ENCODE peak calls at places on chromosomes 12 and 14, in six cellular contexts. S is dorsolateral prefrontal cortex; Z is GM23248; Y is Caco-2; K is CD8-positive, alpha-beta T cell; W is cardiac fibroblast. D is an unnamed sample.

GRCh38 chr12:86264451-86265328 is 8.5 kb upstream of the MGAT4C start:
- DNase-seq in S (no peak), Z (no peak), Y (peak), K (no peak), W (no peak), D (no peak)

GRCh38 chr14:62528296-62528695 is 517.0 kb downstream of the KCNH5 start:
- DNase-seq in S (no peak), Z (no peak), Y (no peak), K (no peak), W (no peak), D (no peak)

GRCh38 chr12:24565300-24565699 is 383.6 kb downstream of the BCAT1 start:
- DNase-seq in S (no peak), Z (no peak), Y (no peak), K (no peak), W (no peak), D (no peak)

GRCh38 chr14:104318558-104319488 is 180.4 kb downstream of the KIF26A start:
- DNase-seq in S (no peak), Z (no peak), Y (no peak), K (no peak), W (no peak), D (no peak)

GRCh38 chr14:50926851-50927386 is 17.4 kb downstream of the PYGL start:
- DNase-seq in S (no peak), Z (no peak), Y (no peak), K (no peak), W (no peak), D (peak)

GRCh38 chr12:49357099-49357678 is 10.1 kb upstream of the SPATS2 start:
- DNase-seq in S (no peak), Z (peak), Y (no peak), K (no peak), W (peak), D (peak)

GRCh38 chr12:104699489-104700194 is 242.9 kb downstream of the CHST11 start:
- DNase-seq in S (no peak), Z (peak), Y (no peak), K (no peak), W (peak), D (no peak)

GRCh38 chr14:93984987-93985410 is 8.6 kb upstream of the ASB2 start:
- DNase-seq in S (peak), Z (peak), Y (peak), K (no peak), W (peak), D (no peak)

GRCh38 chr12:39723831-39724230 is 104.2 kb upstream of the ABCD2 start:
- DNase-seq in S (peak), Z (peak), Y (no peak), K (no peak), W (peak), D (no peak)

GRCh38 chr12:113088971-113089756 is 32.6 kb downstream of the DTX1 start:
- DNase-seq in S (no peak), Z (no peak), Y (no peak), K (peak), W (no peak), D (no peak)

GRCh38 chr12:12010277-12011031 is 60.3 kb upstream of the BCL2L14 start:
- DNase-seq in S (peak), Z (peak), Y (no peak), K (peak), W (peak), D (no peak)

GRCh38 chr12:52395761-52396434 is 10.2 kb downstream of the KRT82 start:
- DNase-seq in S (no peak), Z (peak), Y (peak), K (no peak), W (peak), D (no peak)

GRCh38 chr14:85531594-85532391 is 1.8 kb downstream of the FLRT2 start:
- DNase-seq in S (peak), Z (peak), Y (no peak), K (no peak), W (peak), D (peak)

GRCh38 chr12:28811457-28811856 is 337.6 kb upstream of the FAR2 start:
- DNase-seq in S (no peak), Z (no peak), Y (no peak), K (no peak), W (no peak), D (no peak)

GRCh38 chr14:60508707-60509437 is at the start of gene SIX6:
- DNase-seq in S (no peak), Z (peak), Y (no peak), K (no peak), W (peak), D (peak)

GRCh38 chr14:105193916-105194782 is 13.0 kb upstream of the NUDT14 start:
- DNase-seq in S (no peak), Z (peak), Y (no peak), K (peak), W (peak), D (peak)

GRCh38 chr14:95562892-95563685 is 28.2 kb downstream of the GLRX5 start:
- DNase-seq in S (no peak), Z (peak), Y (no peak), K (no peak), W (peak), D (peak)

GRCh38 chr14:65006251-65006721 is 19.6 kb downstream of the FNTB start:
- DNase-seq in S (no peak), Z (no peak), Y (no peak), K (no peak), W (no peak), D (no peak)

GRCh38 chr12:96698965-96699364 is 208.1 kb upstream of the NEDD1 start:
- DNase-seq in S (no peak), Z (no peak), Y (peak), K (no peak), W (no peak), D (no peak)

GRCh38 chr12:175250-175649 is 38.7 kb downstream of the SLC6A12 start:
- DNase-seq in S (no peak), Z (peak), Y (no peak), K (no peak), W (no peak), D (no peak)

GRCh38 chr12:81668475-81668874 is 90.7 kb downstream of the PPFIA2 start:
- DNase-seq in S (peak), Z (peak), Y (no peak), K (no peak), W (peak), D (no peak)

GRCh38 chr14:48954446-48954845 is 631.7 kb downstream of the RPS29 start:
- DNase-seq in S (no peak), Z (no peak), Y (no peak), K (no peak), W (no peak), D (no peak)
- H3K4me3 ChIP-seq in S (no peak), Z (no peak), Y (no peak), K (no peak), W (no peak), D (no peak)

GRCh38 chr12:4744709-4745108 is 24.5 kb downstream of the GALNT8 start:
- DNase-seq in S (no peak), Z (no peak), Y (no peak), K (no peak), W (no peak), D (no peak)
- H3K4me3 ChIP-seq in S (no peak), Z (no peak), Y (no peak), K (no peak), W (no peak), D (no peak)

GRCh38 chr12:109820921-109821381 is 12.2 kb downstream of the TRPV4 start:
- DNase-seq in S (no peak), Z (no peak), Y (peak), K (no peak), W (no peak), D (no peak)
- H3K4me3 ChIP-seq in S (no peak), Z (no peak), Y (no peak), K (no peak), W (no peak), D (no peak)

GRCh38 chr14:92109490-92109889 is 3.1 kb upstream of the ATXN3 start:
- DNase-seq in S (no peak), Z (no peak), Y (no peak), K (no peak), W (no peak), D (no peak)
- H3K4me3 ChIP-seq in S (no peak), Z (no peak), Y (no peak), K (no peak), W (no peak), D (no peak)

GRCh38 chr12:132327351-132328171 is 1.8 kb downstream of the GALNT9 start:
- DNase-seq in S (peak), Z (peak), Y (no peak), K (no peak), W (peak), D (peak)
- H3K4me3 ChIP-seq in S (peak), Z (peak), Y (no peak), K (no peak), W (peak), D (no peak)

DNA sequence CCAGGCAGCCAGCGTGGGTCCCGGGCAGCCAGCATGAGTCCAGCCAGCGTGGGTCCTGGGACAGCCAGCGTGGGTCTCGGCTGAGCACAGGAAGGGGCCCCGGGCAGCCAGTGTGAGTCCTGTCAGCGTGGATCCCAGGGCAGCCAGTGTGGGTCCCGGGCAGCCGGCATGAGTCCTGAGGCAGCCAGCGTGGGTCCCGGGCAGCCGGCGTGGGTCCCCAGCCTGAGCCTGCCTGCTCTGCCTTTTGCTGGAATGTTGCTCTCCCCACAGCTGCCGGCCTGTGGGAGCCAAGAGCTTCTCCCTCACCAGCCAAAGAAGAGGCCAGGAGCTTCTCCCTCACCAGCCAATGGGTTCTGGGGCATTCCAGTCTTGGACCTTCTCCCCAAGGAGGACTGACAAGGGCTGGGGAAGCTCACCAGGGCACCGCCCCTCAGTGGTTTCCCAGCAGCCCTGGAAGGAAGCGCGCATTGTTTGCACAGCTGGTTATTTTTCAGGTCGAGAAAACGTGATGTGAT is 15.0 kb upstream of the RFLNA start:
- DNase-seq in S (no peak), Z (peak), Y (no peak), K (no peak), W (peak), D (peak)
- H3K4me3 ChIP-seq in S (no peak), Z (no peak), Y (no peak), K (no peak), W (no peak), D (no peak)

GRCh38 chr14:22854963-22855724 is 16.4 kb upstream of the LRP10 start:
- DNase-seq in S (no peak), Z (no peak), Y (no peak), K (no peak), W (no peak), D (no peak)

GRCh38 chr14:22850944-22851790 is 14.8 kb downstream of the MMP14 start:
- DNase-seq in S (peak), Z (peak), Y (no peak), K (no peak), W (peak), D (peak)

GRCh38 chr14:22849212-22849819 is 12.9 kb downstream of the MMP14 start:
- DNase-seq in S (no peak), Z (peak), Y (no peak), K (no peak), W (peak), D (no peak)

GRCh38 chr14:22852940-22853767 is 16.8 kb downstream of the MMP14 start:
- DNase-seq in S (peak), Z (peak), Y (peak), K (peak), W (peak), D (peak)

DNA sequence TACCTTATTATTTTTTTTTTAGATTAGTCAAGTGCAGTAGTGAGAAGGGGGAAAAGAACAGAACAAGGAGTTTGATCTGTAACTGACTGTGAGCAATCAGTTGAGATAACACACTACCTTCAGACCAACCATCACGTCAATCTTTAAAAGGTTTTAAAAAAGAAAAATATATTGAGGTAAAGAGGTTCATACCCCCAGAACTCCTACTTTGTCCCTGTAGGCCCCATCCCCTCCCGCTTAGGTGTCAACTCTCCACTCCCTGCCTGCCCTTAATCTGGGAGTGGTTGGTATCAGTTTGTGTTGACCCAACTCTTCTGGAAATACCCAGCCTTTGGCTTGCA is 16.2 kb downstream of the MMP14 start:
- DNase-seq in S (no peak), Z (no peak), Y (no peak), K (no peak), W (no peak), D (no peak)
- H3K4me3 ChIP-seq in S (no peak), Z (peak), Y (no peak), K (no peak), W (no peak), D (no peak)

GRCh38 chr14:100404419-100404818 is 81.3 kb downstream of the SLC25A47 start:
- DNase-seq in S (no peak), Z (no peak), Y (no peak), K (no peak), W (no peak), D (no peak)

GRCh38 chr14:100407376-100408102 is 84.4 kb downstream of the SLC25A47 start:
- DNase-seq in S (no peak), Z (no peak), Y (no peak), K (no peak), W (no peak), D (no peak)

GRCh38 chr14:100408350-100409015 is 85.3 kb downstream of the SLC25A47 start:
- DNase-seq in S (no peak), Z (peak), Y (no peak), K (no peak), W (peak), D (no peak)

GRCh38 chr14:100405752-100406455 is 82.8 kb downstream of the SLC25A47 start:
- DNase-seq in S (no peak), Z (no peak), Y (no peak), K (no peak), W (no peak), D (no peak)

GRCh38 chr14:100406505-100407131 is 83.5 kb downstream of the SLC25A47 start:
- DNase-seq in S (no peak), Z (peak), Y (no peak), K (peak), W (peak), D (no peak)
- H3K4me3 ChIP-seq in S (no peak), Z (no peak), Y (no peak), K (no peak), W (no peak), D (no peak)

GRCh38 chr12:130874696-130875095 is 2.8 kb downstream of the RAN start:
- DNase-seq in S (no peak), Z (no peak), Y (no peak), K (no peak), W (no peak), D (no peak)

GRCh38 chr12:130872179-130873096 is 572 bp downstream of the RAN start:
- DNase-seq in S (peak), Z (peak), Y (no peak), K (peak), W (peak), D (peak)

GRCh38 chr12:130873106-130873795 is 1.4 kb downstream of the RAN start:
- DNase-seq in S (no peak), Z (peak), Y (no peak), K (no peak), W (no peak), D (no peak)

GRCh38 chr12:130875193-130875592 is 3.3 kb downstream of the RAN start:
- DNase-seq in S (no peak), Z (no peak), Y (no peak), K (no peak), W (no peak), D (no peak)

GRCh38 chr12:130873825-130874224 is 2.0 kb downstream of the RAN start:
- DNase-seq in S (no peak), Z (no peak), Y (no peak), K (no peak), W (no peak), D (no peak)
- H3K4me3 ChIP-seq in S (no peak), Z (peak), Y (no peak), K (no peak), W (no peak), D (peak)

GRCh38 chr14:70887207-70888150 is 19.8 kb upstream of the PCNX1 start:
- DNase-seq in S (no peak), Z (peak), Y (no peak), K (no peak), W (peak), D (no peak)
- H3K4me3 ChIP-seq in S (no peak), Z (no peak), Y (no peak), K (no peak), W (no peak), D (no peak)